ENCODE peak calls at places on chromosomes 12 and 14, in four cellular contexts. Y is neural progenitor cell, Z is heart right ventricle, N is AG10803. H is an unnamed sample.

GRCh38 chr12:127655691-127656090 is 611.3 kb upstream of the TMEM132C start:
- DNase-seq in Y (no peak), Z (no peak), N (peak), H (peak)

GRCh38 chr14:74843653-74844052 is 32.3 kb downstream of the PROX2 start:
- DNase-seq in Y (no peak), Z (no peak), N (peak), H (peak)

GRCh38 chr12:47192046-47192445 is 112.3 kb upstream of the AMIGO2 start:
- DNase-seq in Y (no peak), Z (no peak), N (no peak), H (no peak)

GRCh38 chr12:69254046-69254445 is 14.7 kb downstream of the CPSF6 start:
- DNase-seq in Y (peak), Z (no peak), N (peak), H (peak)

GRCh38 chr12:115313929-115314328 is 630.0 kb upstream of the TBX3 start:
- DNase-seq in Y (no peak), Z (no peak), N (peak), H (peak)

GRCh38 chr12:95943231-95943842 is at the start of gene AMDHD1:
- DNase-seq in Y (peak), Z (peak), N (peak), H (peak)

GRCh38 chr14:33943484-33943883 is 7.4 kb downstream of the EGLN3 start:
- DNase-seq in Y (no peak), Z (no peak), N (no peak), H (no peak)

GRCh38 chr12:101671157-101671791 is 26.2 kb upstream of the CHPT1 start:
- DNase-seq in Y (no peak), Z (no peak), N (no peak), H (no peak)

GRCh38 chr12:13085968-13086686 is 17.3 kb downstream of the GSG1 start:
- DNase-seq in Y (no peak), Z (no peak), N (no peak), H (peak)

GRCh38 chr12:121773011-121773777 is 20.3 kb downstream of the RHOF start:
- DNase-seq in Y (peak), Z (peak), N (peak), H (peak)

GRCh38 chr12:104809706-104810385 is 148.2 kb downstream of the SLC41A2 start:
- DNase-seq in Y (no peak), Z (no peak), N (no peak), H (no peak)

GRCh38 chr14:35558680-35559079 is 24.7 kb downstream of the INSM2 start:
- DNase-seq in Y (peak), Z (no peak), N (no peak), H (peak)

GRCh38 chr14:58488550-58488949 is 61.0 kb downstream of the KIAA0586 start:
- DNase-seq in Y (no peak), Z (no peak), N (peak), H (peak)

GRCh38 chr14:70684030-70684429 is 42.3 kb downstream of the TTC9 start:
- DNase-seq in Y (no peak), Z (no peak), N (no peak), H (no peak)

GRCh38 chr14:94890755-94891154 is 120.8 kb upstream of the GSC start:
- DNase-seq in Y (no peak), Z (no peak), N (peak), H (no peak)

GRCh38 chr12:28486521-28486920 is 296.3 kb downstream of the CCDC91 start:
- DNase-seq in Y (no peak), Z (no peak), N (peak), H (peak)

GRCh38 chr12:12874014-12874413 is 17.3 kb upstream of the GPRC5A start:
- DNase-seq in Y (no peak), Z (no peak), N (no peak), H (no peak)

GRCh38 chr14:100384819-100385813 is 62.0 kb downstream of the SLC25A47 start:
- DNase-seq in Y (peak), Z (no peak), N (peak), H (peak)

GRCh38 chr14:58768977-58769376 is 131.2 kb downstream of the DACT1 start:
- DNase-seq in Y (peak), Z (no peak), N (no peak), H (no peak)

GRCh38 chr14:95150910-95151309 is 6.4 kb downstream of the DICER1 start:
- DNase-seq in Y (no peak), Z (no peak), N (no peak), H (no peak)

GRCh38 chr12:93197067-93197593 is 180.6 kb upstream of the NUDT4 start:
- DNase-seq in Y (no peak), Z (no peak), N (peak), H (peak)

GRCh38 chr14:103825103-103825502 is 22.3 kb downstream of the PPP1R13B start:
- DNase-seq in Y (no peak), Z (no peak), N (no peak), H (no peak)

GRCh38 chr12:93011100-93011499 is 82.0 kb upstream of the EEA1 start:
- DNase-seq in Y (no peak), Z (no peak), N (no peak), H (no peak)

GRCh38 chr12:57936513-57936883 is 4.9 kb upstream of the ATP23 start:
- DNase-seq in Y (no peak), Z (no peak), N (no peak), H (no peak)

GRCh38 chr14:95056476-95056875 is 100.9 kb downstream of the DICER1 start:
- DNase-seq in Y (no peak), Z (no peak), N (no peak), H (no peak)

GRCh38 chr12:116366456-116366776 is 88.9 kb upstream of the MED13L start:
- DNase-seq in Y (peak), Z (no peak), N (no peak), H (no peak)

GRCh38 chr14:95895720-95896119 is 19.1 kb downstream of the TUNAR start:
- DNase-seq in Y (peak), Z (no peak), N (no peak), H (no peak)

DNA sequence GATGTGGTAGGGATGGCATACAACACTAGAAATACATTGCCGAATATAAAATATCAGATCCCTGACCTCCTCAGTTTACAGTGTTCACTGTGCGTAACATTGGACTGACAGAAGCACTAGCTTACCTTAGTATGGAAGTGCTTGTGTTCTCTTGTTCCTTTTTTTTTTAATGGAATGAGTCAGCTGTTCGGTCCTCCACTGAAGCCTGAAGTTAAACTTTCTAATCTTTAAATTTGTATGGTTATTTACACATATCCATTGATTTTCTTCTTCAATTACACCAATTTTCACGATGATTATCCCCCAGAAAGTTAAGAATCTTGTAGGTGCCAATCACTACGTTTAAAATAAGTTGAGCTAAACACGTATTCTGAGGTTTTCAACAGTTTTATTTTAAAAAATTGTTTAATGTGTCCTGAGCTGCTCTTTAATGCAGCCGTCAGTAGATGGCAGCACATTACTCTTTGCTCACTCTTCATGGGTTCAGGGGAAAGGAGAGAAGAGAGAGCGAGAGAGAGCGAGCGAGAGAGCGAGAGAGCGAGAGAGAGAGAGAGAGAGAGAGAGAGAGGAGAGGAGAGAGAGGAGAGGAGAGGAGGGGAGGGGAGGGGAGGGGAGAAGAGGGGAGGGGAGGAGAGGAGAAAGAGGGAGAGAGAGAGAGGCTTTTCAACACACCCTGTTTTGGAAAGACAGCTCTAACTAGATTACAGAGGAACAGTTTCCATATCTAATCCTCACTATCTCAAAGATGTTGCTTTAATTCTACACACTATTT is 134.7 kb upstream of the SCAF11 start:
- DNase-seq in Y (peak), Z (peak), N (peak), H (peak)
- H3K4me3 ChIP-seq in Y (no peak), Z (peak), N (peak), H (peak)

GRCh38 chr14:21455592-21455911 is 371 bp downstream of the CHD8 start:
- DNase-seq in Y (no peak), Z (no peak), N (peak), H (no peak)

GRCh38 chr14:21454843-21455550 is 926 bp downstream of the CHD8 start:
- DNase-seq in Y (no peak), Z (no peak), N (peak), H (peak)

DNA sequence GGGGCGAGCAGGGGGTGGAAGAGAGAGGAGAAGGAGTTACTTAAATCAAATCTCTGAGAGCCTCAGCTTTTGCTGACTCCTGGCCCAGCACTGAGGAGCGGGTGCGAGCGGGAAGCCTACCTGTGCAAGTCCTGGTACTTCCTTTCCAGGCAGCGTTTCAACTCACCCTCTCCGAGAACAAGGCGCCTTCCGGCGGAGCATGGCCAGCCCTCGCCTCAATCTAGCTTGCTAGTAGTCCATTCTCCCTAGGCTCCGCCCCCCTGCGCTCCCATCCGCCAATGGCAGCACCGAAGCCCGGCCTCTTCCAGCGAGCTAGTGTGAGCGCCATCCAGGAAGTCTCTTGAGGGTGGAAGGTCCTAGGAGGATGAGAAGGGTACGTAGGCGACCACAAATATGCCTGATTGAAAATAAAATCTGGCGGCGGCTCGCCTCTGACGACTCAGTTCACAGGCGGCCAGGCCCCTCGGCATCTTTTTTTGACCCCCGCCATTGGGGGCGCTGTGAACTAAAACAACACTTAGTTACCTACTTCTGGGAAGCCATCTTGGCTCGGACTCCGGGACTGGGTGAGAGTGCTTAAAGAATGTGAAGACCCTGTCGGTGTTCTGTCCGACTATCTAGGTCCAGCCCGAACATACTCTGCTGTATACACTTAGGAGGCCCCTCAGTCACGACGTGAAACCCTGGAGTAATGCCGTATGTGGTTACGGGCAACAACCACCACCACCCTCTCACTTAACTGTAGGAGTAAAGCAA is at the start of gene CHD8:
- DNase-seq in Y (peak), Z (peak), N (peak), H (peak)
- TF ChIP-seq CTCF in Y (peak), Z (peak), N (peak), H (peak)

GRCh38 chr12:9607816-9608215 is at the start of gene KLRB1:
- DNase-seq in Y (no peak), Z (no peak), N (no peak), H (no peak)
- H3K4me3 ChIP-seq in Y (no peak), Z (no peak), N (no peak), H (no peak)

GRCh38 chr12:99906786-99907185 is 78.0 kb downstream of the ANKS1B start:
- DNase-seq in Y (no peak), Z (no peak), N (no peak), H (no peak)
- TF ChIP-seq CTCF in Y (no peak), Z (no peak), N (no peak), H (no peak)

GRCh38 chr12:43551971-43552559 is at the start of gene ADAMTS20:
- DNase-seq in Y (peak), Z (no peak), N (no peak), H (no peak)

GRCh38 chr12:43550831-43551270 is 1.2 kb downstream of the ADAMTS20 start:
- DNase-seq in Y (peak), Z (no peak), N (no peak), H (no peak)

GRCh38 chr12:43556057-43556456 is 4.1 kb upstream of the ADAMTS20 start:
- DNase-seq in Y (no peak), Z (no peak), N (no peak), H (no peak)

GRCh38 chr12:43551271-43551970 is 582 bp downstream of the ADAMTS20 start:
- DNase-seq in Y (peak), Z (no peak), N (no peak), H (no peak)
- H3K4me3 ChIP-seq in Y (peak), Z (no peak), N (no peak), H (no peak)

DNA sequence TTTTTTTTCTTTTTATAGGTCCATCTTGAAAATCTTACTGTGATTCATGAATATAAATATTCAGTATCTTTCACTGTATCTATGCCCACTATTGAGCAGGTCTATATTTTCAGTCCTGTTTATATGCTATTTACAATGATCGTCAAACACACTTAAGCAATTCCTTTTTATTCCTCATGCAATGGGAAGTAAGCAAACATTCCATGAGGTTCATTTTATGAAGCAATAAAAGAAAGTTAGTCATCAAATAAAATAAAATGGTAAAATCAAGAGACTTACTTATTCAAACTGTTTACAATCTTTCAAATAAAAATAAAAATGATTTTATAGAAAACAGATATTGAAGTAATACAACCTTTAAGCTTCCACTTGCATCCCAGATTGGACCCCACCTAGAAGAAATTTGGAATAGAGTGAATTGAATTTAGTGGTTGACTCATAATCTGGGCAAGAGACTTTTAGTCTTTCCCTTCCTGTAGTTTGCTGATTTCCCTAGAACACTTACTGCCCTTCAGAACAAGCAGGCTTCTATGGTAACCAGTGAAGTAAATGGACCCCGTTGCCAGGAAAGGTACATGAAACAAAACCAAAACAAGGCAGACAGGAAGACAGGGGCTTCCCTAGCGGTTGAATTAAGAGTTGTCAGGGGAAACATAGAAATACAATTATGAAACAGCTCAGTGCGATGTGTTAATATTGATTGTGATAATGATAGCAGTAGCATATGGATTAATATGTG is 241.0 kb upstream of the ATP2B1 start:
- DNase-seq in Y (no peak), Z (peak), N (peak), H (peak)
- TF ChIP-seq CTCF in Y (peak), Z (peak), N (peak), H (no peak)

GRCh38 chr12:6695313-6696045 is 5.1 kb downstream of the PIANP start:
- DNase-seq in Y (no peak), Z (no peak), N (no peak), H (no peak)

GRCh38 chr12:6697584-6698351 is 2.8 kb downstream of the PIANP start:
- DNase-seq in Y (peak), Z (no peak), N (peak), H (peak)

GRCh38 chr12:6694701-6695100 is 5.5 kb upstream of the ZNF384 start:
- DNase-seq in Y (no peak), Z (no peak), N (no peak), H (no peak)

GRCh38 chr12:6698352-6699046 is 2.1 kb downstream of the PIANP start:
- DNase-seq in Y (no peak), Z (no peak), N (no peak), H (no peak)

DNA sequence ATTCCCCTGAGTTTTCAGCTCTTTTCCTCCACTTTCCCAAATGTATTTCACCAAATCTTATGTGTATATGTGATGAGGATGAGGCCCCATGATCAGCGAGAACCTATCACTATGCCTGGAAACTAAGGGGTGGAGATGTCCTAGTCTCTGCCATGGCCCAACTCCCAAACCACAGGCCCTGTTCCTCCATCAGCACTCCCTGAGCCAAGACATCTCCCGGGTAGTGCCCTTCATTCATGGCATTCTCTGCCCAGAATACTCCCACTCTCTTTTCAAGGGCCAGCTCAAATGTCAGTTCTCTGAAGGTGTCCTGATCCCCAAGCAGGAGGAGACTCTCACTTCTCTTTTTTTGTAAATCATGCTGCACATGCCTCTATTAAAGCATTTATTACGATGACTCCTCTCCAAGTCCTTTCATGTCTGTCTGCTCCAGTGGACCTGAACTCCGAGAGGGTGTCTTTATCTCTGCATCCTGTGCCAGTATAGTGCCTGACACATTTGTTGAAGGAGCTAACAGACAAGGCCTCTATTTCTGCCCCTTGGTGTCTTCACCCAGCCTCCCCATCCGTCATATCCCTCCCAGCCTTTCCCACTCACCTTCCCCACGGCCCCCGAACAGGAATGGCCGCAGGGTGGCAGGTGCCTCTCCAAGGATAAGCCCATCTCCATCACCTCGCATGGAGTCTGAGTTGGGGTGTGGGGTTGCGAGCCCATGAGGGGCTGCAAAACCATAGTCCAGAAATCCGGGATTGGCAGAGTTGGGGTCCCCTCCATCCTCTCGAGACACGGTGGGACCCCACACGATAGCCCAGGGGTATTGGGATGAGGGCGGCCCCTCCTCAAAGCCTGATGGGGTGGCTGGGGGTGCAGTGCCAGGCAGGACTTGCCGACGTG is 3.7 kb downstream of the PIANP start:
- DNase-seq in Y (no peak), Z (no peak), N (no peak), H (no peak)
- H3K4me3 ChIP-seq in Y (no peak), Z (no peak), N (no peak), H (no peak)

GRCh38 chr12:106205208-106206069 is 42.4 kb downstream of the CKAP4 start:
- DNase-seq in Y (peak), Z (peak), N (peak), H (no peak)
- TF ChIP-seq CTCF in Y (peak), Z (peak), N (peak), H (peak)

H was measured in fibroblast of the aortic adventitia.